ENCODE peak calls at places on chromosomes 5 and 9, in eight cellular contexts. One of them, this sample, is unnamed.
A peak's percentile ranks its signal among the peaks of the same experiment; 100 is the strongest.

GRCh38 chr9:14349141-14349817 is 35.3 kb upstream of the NFIB start:
- DNase-seq in endothelial cell: no peak
- DNase-seq in fibroblast of the aortic adventitia: peak; percentile 43
- DNase-seq in dorsolateral prefrontal cortex: no peak
- DNase-seq in NCI-H2171: no peak
- DNase-seq in ELR: no peak
- DNase-seq in stimulated activated CD4-positive, alpha-beta T cell treated with anti-CD3 and anti-CD28 coated beads, Interleukin-1b, Interleukin-23, amount 100 ng/mL, for 4 hours: no peak
- DNase-seq in CD8-positive, alpha-beta memory T cell: no peak
- DNase-seq in this sample: no peak

GRCh38 chr9:113370806-113371325 is 5.9 kb downstream of the HDHD3 start:
- DNase-seq in endothelial cell: no peak
- DNase-seq in fibroblast of the aortic adventitia: no peak
- DNase-seq in dorsolateral prefrontal cortex: no peak
- DNase-seq in NCI-H2171: no peak
- DNase-seq in ELR: no peak
- DNase-seq in stimulated activated CD4-positive, alpha-beta T cell treated with anti-CD3 and anti-CD28 coated beads, Interleukin-1b, Interleukin-23, amount 100 ng/mL, for 4 hours: no peak
- DNase-seq in CD8-positive, alpha-beta memory T cell: no peak
- DNase-seq in this sample: no peak

GRCh38 chr9:91864372-91864771 is 85.7 kb downstream of the ROR2 start:
- DNase-seq in endothelial cell: no peak
- DNase-seq in fibroblast of the aortic adventitia: peak; percentile 50
- DNase-seq in dorsolateral prefrontal cortex: no peak
- DNase-seq in NCI-H2171: no peak
- DNase-seq in ELR: no peak
- DNase-seq in stimulated activated CD4-positive, alpha-beta T cell treated with anti-CD3 and anti-CD28 coated beads, Interleukin-1b, Interleukin-23, amount 100 ng/mL, for 4 hours: no peak
- DNase-seq in CD8-positive, alpha-beta memory T cell: no peak
- DNase-seq in this sample: no peak

GRCh38 chr5:143554194-143554717 is 150.8 kb upstream of the NR3C1 start:
- DNase-seq in endothelial cell: no peak
- DNase-seq in fibroblast of the aortic adventitia: peak; percentile 98
- DNase-seq in dorsolateral prefrontal cortex: no peak
- DNase-seq in NCI-H2171: no peak
- DNase-seq in ELR: peak; percentile 99
- DNase-seq in stimulated activated CD4-positive, alpha-beta T cell treated with anti-CD3 and anti-CD28 coated beads, Interleukin-1b, Interleukin-23, amount 100 ng/mL, for 4 hours: no peak
- DNase-seq in CD8-positive, alpha-beta memory T cell: no peak
- DNase-seq in this sample: no peak

GRCh38 chr9:72133365-72134035 is 15.7 kb upstream of the GDA start:
- DNase-seq in endothelial cell: no peak
- DNase-seq in fibroblast of the aortic adventitia: no peak
- DNase-seq in dorsolateral prefrontal cortex: no peak
- DNase-seq in NCI-H2171: no peak
- DNase-seq in ELR: no peak
- DNase-seq in stimulated activated CD4-positive, alpha-beta T cell treated with anti-CD3 and anti-CD28 coated beads, Interleukin-1b, Interleukin-23, amount 100 ng/mL, for 4 hours: no peak
- DNase-seq in CD8-positive, alpha-beta memory T cell: no peak
- DNase-seq in this sample: no peak

GRCh38 chr5:163306421-163306820 is 131.0 kb upstream of the CCNG1 start:
- DNase-seq in endothelial cell: no peak
- DNase-seq in fibroblast of the aortic adventitia: peak; percentile 42
- DNase-seq in dorsolateral prefrontal cortex: no peak
- DNase-seq in NCI-H2171: no peak
- DNase-seq in ELR: peak; percentile 8
- DNase-seq in stimulated activated CD4-positive, alpha-beta T cell treated with anti-CD3 and anti-CD28 coated beads, Interleukin-1b, Interleukin-23, amount 100 ng/mL, for 4 hours: no peak
- DNase-seq in CD8-positive, alpha-beta memory T cell: no peak
- DNase-seq in this sample: no peak

GRCh38 chr5:93322970-93323369 is 258.0 kb downstream of the NR2F1-AS1 start:
- DNase-seq in endothelial cell: no peak
- DNase-seq in fibroblast of the aortic adventitia: no peak
- DNase-seq in dorsolateral prefrontal cortex: no peak
- DNase-seq in NCI-H2171: no peak
- DNase-seq in ELR: no peak
- DNase-seq in stimulated activated CD4-positive, alpha-beta T cell treated with anti-CD3 and anti-CD28 coated beads, Interleukin-1b, Interleukin-23, amount 100 ng/mL, for 4 hours: no peak
- DNase-seq in CD8-positive, alpha-beta memory T cell: no peak
- DNase-seq in this sample: no peak

GRCh38 chr5:133683646-133684290 is 71.4 kb upstream of the FSTL4 start:
- DNase-seq in endothelial cell: no peak
- DNase-seq in fibroblast of the aortic adventitia: no peak
- DNase-seq in dorsolateral prefrontal cortex: no peak
- DNase-seq in NCI-H2171: no peak
- DNase-seq in ELR: no peak
- DNase-seq in stimulated activated CD4-positive, alpha-beta T cell treated with anti-CD3 and anti-CD28 coated beads, Interleukin-1b, Interleukin-23, amount 100 ng/mL, for 4 hours: no peak
- DNase-seq in CD8-positive, alpha-beta memory T cell: no peak
- DNase-seq in this sample: no peak

GRCh38 chr9:5608298-5609254 is 20.3 kb upstream of the RIC1 start:
- DNase-seq in endothelial cell: no peak
- DNase-seq in fibroblast of the aortic adventitia: peak; percentile 45
- DNase-seq in dorsolateral prefrontal cortex: no peak
- DNase-seq in NCI-H2171: no peak
- DNase-seq in ELR: no peak
- DNase-seq in stimulated activated CD4-positive, alpha-beta T cell treated with anti-CD3 and anti-CD28 coated beads, Interleukin-1b, Interleukin-23, amount 100 ng/mL, for 4 hours: no peak
- DNase-seq in CD8-positive, alpha-beta memory T cell: no peak
- DNase-seq in this sample: no peak

GRCh38 chr5:106121972-106122605 is 1548.6 kb downstream of the EFNA5 start:
- DNase-seq in endothelial cell: peak; percentile 51
- DNase-seq in fibroblast of the aortic adventitia: peak; percentile 14
- DNase-seq in dorsolateral prefrontal cortex: no peak
- DNase-seq in NCI-H2171: no peak
- DNase-seq in ELR: peak; percentile 22
- DNase-seq in stimulated activated CD4-positive, alpha-beta T cell treated with anti-CD3 and anti-CD28 coated beads, Interleukin-1b, Interleukin-23, amount 100 ng/mL, for 4 hours: no peak
- DNase-seq in CD8-positive, alpha-beta memory T cell: no peak
- DNase-seq in this sample: no peak

GRCh38 chr9:85914108-85914507 is 26.8 kb upstream of the NAA35 start:
- DNase-seq in endothelial cell: no peak
- DNase-seq in fibroblast of the aortic adventitia: no peak
- DNase-seq in dorsolateral prefrontal cortex: no peak
- DNase-seq in NCI-H2171: no peak
- DNase-seq in ELR: no peak
- DNase-seq in stimulated activated CD4-positive, alpha-beta T cell treated with anti-CD3 and anti-CD28 coated beads, Interleukin-1b, Interleukin-23, amount 100 ng/mL, for 4 hours: no peak
- DNase-seq in CD8-positive, alpha-beta memory T cell: no peak
- DNase-seq in this sample: no peak

GRCh38 chr9:22446950-22447606 is 454 bp downstream of the DMRTA1 start:
- DNase-seq in endothelial cell: peak; percentile 72
- DNase-seq in fibroblast of the aortic adventitia: no peak
- DNase-seq in dorsolateral prefrontal cortex: no peak
- DNase-seq in NCI-H2171: peak; percentile 19
- DNase-seq in ELR: peak; percentile 59
- DNase-seq in stimulated activated CD4-positive, alpha-beta T cell treated with anti-CD3 and anti-CD28 coated beads, Interleukin-1b, Interleukin-23, amount 100 ng/mL, for 4 hours: peak; percentile 45
- DNase-seq in CD8-positive, alpha-beta memory T cell: peak; percentile 2
- DNase-seq in this sample: peak; percentile 7

GRCh38 chr9:115261656-115262081 is 143.7 kb upstream of the TNC start:
- DNase-seq in endothelial cell: no peak
- DNase-seq in fibroblast of the aortic adventitia: no peak
- DNase-seq in dorsolateral prefrontal cortex: no peak
- DNase-seq in NCI-H2171: no peak
- DNase-seq in ELR: peak; percentile 85
- DNase-seq in stimulated activated CD4-positive, alpha-beta T cell treated with anti-CD3 and anti-CD28 coated beads, Interleukin-1b, Interleukin-23, amount 100 ng/mL, for 4 hours: no peak
- DNase-seq in CD8-positive, alpha-beta memory T cell: no peak
- DNase-seq in this sample: no peak

GRCh38 chr5:135723451-135723850 is 111.0 kb upstream of the SLC25A48 start:
- DNase-seq in endothelial cell: no peak
- DNase-seq in fibroblast of the aortic adventitia: no peak
- DNase-seq in dorsolateral prefrontal cortex: no peak
- DNase-seq in NCI-H2171: no peak
- DNase-seq in ELR: no peak
- DNase-seq in stimulated activated CD4-positive, alpha-beta T cell treated with anti-CD3 and anti-CD28 coated beads, Interleukin-1b, Interleukin-23, amount 100 ng/mL, for 4 hours: no peak
- DNase-seq in CD8-positive, alpha-beta memory T cell: no peak
- DNase-seq in this sample: no peak